ENCODE peak calls at places on chromosomes 5 and 9, in nine cellular contexts. U is Panc1; S is fibroblast of lung; L is sigmoid colon; X is right lobe of liver; P is HepG2; C is CD8-positive, alpha-beta memory T cell; J is CD8-positive, alpha-beta T cell; O is CD4-positive, alpha-beta memory T cell. H is an unnamed sample.

GRCh38 chr5:86909896-86910295 is 292.2 kb downstream of the COX7C start:
- DNase-seq in U (peak; percentile 10), S (peak; percentile 45), L (no peak), X (no peak), P (no peak), C (no peak), J (no peak), O (no peak), H (no peak)

GRCh38 chr9:119639287-119639955 is 270.2 kb upstream of the BRINP1 start:
- DNase-seq in U (no peak), S (no peak), L (no peak), X (no peak), P (no peak), C (no peak), J (no peak), O (no peak), H (no peak)

GRCh38 chr5:42583322-42583721 is 160.1 kb downstream of the GHR start:
- DNase-seq in U (peak; percentile 35), S (peak; percentile 69), L (peak; percentile 86), X (peak; percentile 77), P (peak; percentile 64), C (peak; percentile 45), J (no peak), O (peak; percentile 31), H (peak; percentile 69)

GRCh38 chr5:40497573-40497972 is 182.1 kb upstream of the PTGER4 start:
- DNase-seq in U (no peak), S (no peak), L (no peak), X (no peak), P (no peak), C (no peak), J (no peak), O (no peak), H (no peak)

GRCh38 chr5:36573441-36573840 is 33.0 kb upstream of the SLC1A3 start:
- DNase-seq in U (no peak), S (peak; percentile 62), L (no peak), X (no peak), P (no peak), C (no peak), J (no peak), O (no peak), H (no peak)

GRCh38 chr9:84261082-84261746 is 79.3 kb downstream of the SLC28A3 start:
- DNase-seq in U (peak; percentile 59), S (peak; percentile 83), L (peak; percentile 86), X (peak; percentile 84), P (peak; percentile 50), C (peak; percentile 55), J (peak; percentile 26), O (peak; percentile 31), H (peak; percentile 66)

GRCh38 chr5:51389582-51390463 is 6.6 kb downstream of the ISL1 start:
- DNase-seq in U (no peak), S (no peak), L (no peak), X (no peak), P (no peak), C (no peak), J (no peak), O (no peak), H (peak; percentile 67)

GRCh38 chr5:96516631-96517071 is 83.6 kb upstream of the PCSK1 start:
- DNase-seq in U (no peak), S (peak; percentile 76), L (no peak), X (no peak), P (no peak), C (no peak), J (no peak), O (no peak), H (no peak)

GRCh38 chr5:616342-617039 is 4.4 kb downstream of the CEP72 start:
- DNase-seq in U (no peak), S (no peak), L (no peak), X (peak; percentile 46), P (no peak), C (peak; percentile 44), J (no peak), O (no peak), H (peak; percentile 55)

GRCh38 chr5:619444-619843 is 7.3 kb downstream of the CEP72 start:
- DNase-seq in U (no peak), S (no peak), L (peak; percentile 48), X (peak; percentile 33), P (no peak), C (peak; percentile 8), J (no peak), O (no peak), H (peak; percentile 61)

GRCh38 chr5:620152-620551 is 8.0 kb downstream of the CEP72 start:
- DNase-seq in U (no peak), S (no peak), L (peak; percentile 44), X (peak; percentile 30), P (no peak), C (peak; percentile 26), J (no peak), O (no peak), H (no peak)

GRCh38 chr5:618450-618849 is 6.3 kb downstream of the CEP72 start:
- DNase-seq in U (no peak), S (no peak), L (peak; percentile 41), X (no peak), P (no peak), C (peak; percentile 26), J (no peak), O (no peak), H (peak; percentile 34)

GRCh38 chr5:617896-618295 is 5.8 kb downstream of the CEP72 start:
- DNase-seq in U (no peak), S (no peak), L (peak; percentile 32), X (no peak), P (no peak), C (peak; percentile 6), J (no peak), O (no peak), H (peak; percentile 20)
- H3K4me1 ChIP-seq in U (peaks cover 2% of the 10 kb centered on the region), S (no peaks in the 10 kb centered on the region), L (peaks cover 3% of the 10 kb centered on the region), X (peaks cover 5% of the 10 kb centered on the region), P (peaks cover 77% of the 10 kb centered on the region), C (no peaks in the 10 kb centered on the region), J (peaks cover 3% of the 10 kb centered on the region), O (peaks cover 12% of the 10 kb centered on the region), H (peaks cover 5% of the 10 kb centered on the region)

GRCh38 chr9:93582115-93582514 is 5.7 kb downstream of the PHF2 start:
- DNase-seq in U (no peak), S (no peak), L (no peak), X (no peak), P (peak; percentile 47), C (no peak), J (no peak), O (no peak), H (no peak)

GRCh38 chr9:93580654-93581380 is 4.4 kb downstream of the PHF2 start:
- DNase-seq in U (no peak), S (no peak), L (no peak), X (no peak), P (peak; percentile 72), C (no peak), J (no peak), O (no peak), H (no peak)

GRCh38 chr9:93585259-93585658 is 8.9 kb downstream of the PHF2 start:
- DNase-seq in U (no peak), S (no peak), L (no peak), X (no peak), P (no peak), C (no peak), J (no peak), O (no peak), H (no peak)

GRCh38 chr9:93579711-93580516 is 3.5 kb downstream of the PHF2 start:
- DNase-seq in U (no peak), S (no peak), L (no peak), X (no peak), P (no peak), C (no peak), J (no peak), O (no peak), H (no peak)

GRCh38 chr9:93582550-93582949 is 6.2 kb downstream of the PHF2 start:
- DNase-seq in U (no peak), S (no peak), L (no peak), X (no peak), P (no peak), C (no peak), J (no peak), O (no peak), H (no peak)
- H3K27ac ChIP-seq in U (no peak overlapping the region), S (no peak overlapping the region), L (no peak overlapping the region), X (no peak overlapping the region), P (no peak overlapping the region), C (no peak overlapping the region), J (no peak overlapping the region), O (no peak overlapping the region), H (no peak overlapping the region)

GRCh38 chr5:38738898-38739743 is 106.7 kb upstream of the OSMR start:
- DNase-seq in U (no peak), S (peak; percentile 64), L (no peak), X (no peak), P (no peak), C (no peak), J (no peak), O (no peak), H (no peak)

GRCh38 chr5:38736089-38736488 is 109.7 kb upstream of the OSMR start:
- DNase-seq in U (no peak), S (no peak), L (no peak), X (no peak), P (no peak), C (no peak), J (no peak), O (no peak), H (no peak)

GRCh38 chr5:38731461-38731860 is 114.4 kb upstream of the OSMR start:
- DNase-seq in U (no peak), S (no peak), L (no peak), X (no peak), P (no peak), C (no peak), J (no peak), O (no peak), H (no peak)

DNA sequence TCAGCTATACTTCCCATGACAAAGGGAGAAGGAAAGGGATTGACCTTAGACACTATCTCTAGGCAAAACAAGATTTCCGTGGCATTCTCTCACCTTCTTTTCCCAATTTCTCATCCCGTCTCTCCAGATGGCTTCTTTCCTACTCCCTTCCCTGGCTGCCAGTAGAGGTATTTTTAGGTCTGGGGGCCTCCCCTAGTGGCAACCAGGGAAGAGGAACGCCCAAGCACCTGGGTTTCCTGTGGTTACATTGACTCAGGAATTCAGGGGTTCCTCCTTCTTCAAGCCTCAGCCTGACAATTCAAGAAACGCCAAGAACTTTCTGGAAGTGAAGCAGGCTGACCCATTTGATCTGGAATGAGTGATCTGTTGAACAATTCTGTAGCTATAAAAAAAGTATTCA is 111.5 kb upstream of the OSMR start:
- DNase-seq in U (no peak), S (no peak), L (no peak), X (no peak), P (no peak), C (no peak), J (no peak), O (no peak), H (no peak)
- H3K4me1 ChIP-seq in U (no peaks in the 10 kb centered on the region), S (no peaks in the 10 kb centered on the region), L (no peaks in the 10 kb centered on the region), X (no peaks in the 10 kb centered on the region), P (no peaks in the 10 kb centered on the region), C (no peaks in the 10 kb centered on the region), J (no peaks in the 10 kb centered on the region), O (no peaks in the 10 kb centered on the region), H (peaks cover 9% of the 10 kb centered on the region)

GRCh38 chr9:7433508-7434292 is 365.9 kb downstream of the DMAC1 start:
- DNase-seq in U (no peak), S (no peak), L (no peak), X (no peak), P (no peak), C (no peak), J (no peak), O (no peak), H (no peak)
- H3K27ac ChIP-seq in U (no peak overlapping the region), S (no peak overlapping the region), L (no peak overlapping the region), X (no peak overlapping the region), P (no peak overlapping the region), C (no peak overlapping the region), J (no peak overlapping the region), O (no peak overlapping the region), H (peak overlapping the region; percentile 77)

H was measured in RWPE2.